ENCODE peak calls at places on chromosomes 11 and 22, in nine cellular contexts. W is GM23338, H is K562, T is transverse colon, M is GM12878, E is SK-N-SH, Y is stomach, Q is HL-60, N is HCT116. B is an unnamed sample.
A peak's percentile ranks its signal among the peaks of the same experiment; 100 is the strongest.

GRCh38 chr22:32544953-32545558 is 70.4 kb downstream of the FBXO7 start:
- DNase-seq in W (no peak), M (no peak), Y (no peak), T (no peak), E (no peak), H (no peak), Q (no peak), N (no peak), B (no peak)

GRCh38 chr11:26021026-26021425 is 310.9 kb upstream of the ANO3 start:
- DNase-seq in E (no peak), Q (no peak), N (no peak), H (no peak), T (no peak), Y (no peak), W (no peak), M (no peak), B (no peak)

GRCh38 chr11:126172596-126173038 is 38.8 kb downstream of the RPUSD4 start:
- DNase-seq in T (no peak), Y (no peak), W (no peak), E (no peak), M (no peak), N (no peak), Q (peak; percentile 65), H (no peak), B (no peak)

GRCh38 chr22:42743501-42743991 is 22.9 kb upstream of the A4GALT start:
- DNase-seq in N (no peak), M (no peak), Y (no peak), W (peak; percentile 48), H (no peak), Q (no peak), T (peak; percentile 58), E (no peak), B (no peak)

GRCh38 chr11:61778920-61779650 is 13.3 kb downstream of the TMEM258 start:
- DNase-seq in Y (no peak), H (no peak), Q (no peak), W (no peak), M (no peak), T (no peak), E (no peak), N (no peak), B (no peak)

GRCh38 chr11:62444271-62444833 is 25.5 kb downstream of the SCGB1A1 start:
- DNase-seq in T (peak; percentile 65), H (no peak), Q (peak; percentile 44), W (no peak), N (no peak), E (peak; percentile 92), M (peak; percentile 16), Y (peak; percentile 30), B (peak; percentile 69)

GRCh38 chr22:44549701-44550100 is 51.7 kb upstream of the RTL6 start:
- DNase-seq in M (no peak), E (no peak), T (no peak), Q (no peak), W (no peak), N (no peak), H (no peak), Y (no peak), B (no peak)

GRCh38 chr11:105790841-105791240 is 181.0 kb downstream of the GRIA4 start:
- DNase-seq in N (no peak), Q (no peak), T (no peak), W (no peak), H (no peak), Y (no peak), E (no peak), M (no peak), B (no peak)

GRCh38 chr11:32015435-32015834 is 75.4 kb upstream of the RCN1 start:
- DNase-seq in N (no peak), E (no peak), Q (no peak), W (no peak), H (no peak), M (no peak), Y (no peak), T (no peak), B (no peak)

GRCh38 chr11:2178906-2179494 is 7.4 kb upstream of the TH start:
- DNase-seq in N (peak; percentile 60), W (no peak), Q (no peak), E (no peak), H (no peak), M (no peak), T (no peak), Y (no peak), B (no peak)

GRCh38 chr22:38305481-38306448 is 11.5 kb downstream of the CSNK1E start:
- DNase-seq in T (peak; percentile 64), H (peak; percentile 41), M (peak; percentile 89), E (no peak), W (peak; percentile 84), N (no peak), Y (no peak), Q (no peak), B (no peak)

GRCh38 chr11:68312780-68313573 is 586 bp downstream of the LRP5 start:
- DNase-seq in Y (no peak), W (peak; percentile 47), H (peak; percentile 39), M (no peak), N (no peak), T (no peak), Q (no peak), E (peak; percentile 79), B (no peak)

GRCh38 chr11:68315581-68315920 is 3.2 kb downstream of the LRP5 start:
- DNase-seq in N (no peak), T (peak; percentile 55), M (no peak), W (no peak), E (peak; percentile 42), H (peak; percentile 54), Y (no peak), Q (no peak), B (no peak)

GRCh38 chr11:68314886-68315580 is 2.6 kb downstream of the LRP5 start:
- DNase-seq in W (no peak), N (peak; percentile 26), Y (no peak), T (peak; percentile 70), Q (no peak), E (peak; percentile 57), H (peak; percentile 72), M (no peak), B (no peak)

GRCh38 chr11:68313574-68314202 is 1.3 kb downstream of the LRP5 start:
- DNase-seq in Q (peak; percentile 44), W (peak; percentile 65), Y (no peak), M (no peak), H (peak; percentile 71), T (no peak), E (peak; percentile 60), N (no peak), B (no peak)

GRCh38 chr11:68314203-68314885 is 2.0 kb downstream of the LRP5 start:
- DNase-seq in W (peak; percentile 59), M (no peak), T (no peak), Q (peak; percentile 22), N (no peak), Y (no peak), H (no peak), E (peak; percentile 63), B (no peak)
- H3K4me3 ChIP-seq in W (peak overlapping the region; percentile 83), M (peak overlapping the region; percentile 92), T (peak overlapping the region; percentile 63), Q (peak overlapping the region; percentile 55), N (peak overlapping the region; percentile 95), Y (peak overlapping the region; percentile 71), H (peak overlapping the region; percentile 82), E (peak overlapping the region; percentile 75), B (peak overlapping the region; percentile 61)

DNA sequence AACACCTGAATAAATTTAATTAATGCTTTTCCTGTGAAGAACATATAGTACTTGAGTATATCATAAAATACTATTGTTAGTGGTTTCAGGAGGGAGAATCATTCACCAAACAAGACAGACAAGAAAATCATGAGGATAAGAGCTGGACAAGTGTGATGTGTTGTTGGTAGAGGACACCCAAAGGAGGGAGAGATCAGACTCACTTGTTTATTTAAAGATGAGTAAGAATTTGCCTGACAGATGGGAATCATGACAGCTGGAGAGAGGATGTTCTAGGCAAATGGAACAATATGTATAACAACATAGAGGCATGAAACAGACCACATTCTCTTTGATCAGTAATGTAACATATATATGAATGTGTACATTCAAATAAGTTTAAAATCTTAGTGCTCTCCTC is 228.8 kb upstream of the SORL1-AS1 start:
- DNase-seq in N (no peak), E (no peak), W (no peak), Y (no peak), T (no peak), M (no peak), H (no peak), Q (no peak), B (no peak)
- TF ChIP-seq POLR2AphosphoS5 in N (no peak), E (no peak), W (no peak), Y (no peak), T (no peak), M (no peak), H (no peak), Q (no peak), B (no peak)

GRCh38 chr22:46534177-46534776 is 3.1 kb downstream of the CELSR1 start:
- DNase-seq in N (no peak), T (no peak), E (no peak), Y (no peak), M (no peak), H (no peak), W (no peak), Q (no peak), B (no peak)

GRCh38 chr22:46531776-46532175 is 5.6 kb downstream of the CELSR1 start:
- DNase-seq in W (no peak), E (no peak), H (no peak), N (no peak), Y (no peak), Q (no peak), M (no peak), T (no peak), B (no peak)

GRCh38 chr22:46534901-46535630 is 2.4 kb downstream of the CELSR1 start:
- DNase-seq in E (no peak), Y (no peak), H (no peak), N (no peak), T (no peak), Q (no peak), W (no peak), M (no peak), B (no peak)

GRCh38 chr22:46535876-46536558 is 1.4 kb downstream of the CELSR1 start:
- DNase-seq in M (no peak), E (no peak), T (no peak), Y (no peak), N (no peak), H (no peak), W (peak; percentile 47), Q (no peak), B (no peak)

GRCh38 chr22:46533434-46533833 is 4.0 kb downstream of the CELSR1 start:
- DNase-seq in W (peak; percentile 38), M (no peak), H (peak; percentile 20), N (no peak), E (no peak), T (no peak), Q (no peak), Y (no peak), B (peak; percentile 74)
- H3K4me3 ChIP-seq in W (no peak overlapping the region), M (no peak overlapping the region), H (no peak overlapping the region), N (no peak overlapping the region), E (no peak overlapping the region), T (no peak overlapping the region), Q (no peak overlapping the region), Y (no peak overlapping the region), B (no peak overlapping the region)

GRCh38 chr22:19605508-19606331 is 81.5 kb upstream of the CLDN5 start:
- DNase-seq in M (no peak), H (no peak), W (no peak), N (no peak), T (no peak), Y (no peak), Q (no peak), E (no peak), B (no peak)
- TF ChIP-seq POLR2AphosphoS5 in M (no peak), H (no peak), W (no peak), N (no peak), T (no peak), Y (no peak), Q (no peak), E (no peak), B (no peak)